ENCODE peak calls at places on chromosomes 5 and 9, in five cellular contexts. K, R, B, S and D are unnamed samples.
A peak's percentile ranks its signal among the peaks of the same experiment; 100 is the strongest.

GRCh38 chr9:99868845-99869244 is 37.6 kb upstream of the STX17 start:
- DNase-seq in B (no peak), K (no peak), R (peak; percentile 44), S (no peak), D (no peak)

GRCh38 chr9:111013707-111014106 is 24.6 kb downstream of the LPAR1 start:
- DNase-seq in K (no peak), R (no peak), B (no peak), S (no peak), D (no peak)

GRCh38 chr9:16625106-16625505 is 245.4 kb downstream of the BNC2 start:
- DNase-seq in B (no peak), R (no peak), S (no peak), K (no peak), D (no peak)

GRCh38 chr5:23820764-23821471 is 313.5 kb downstream of the PRDM9 start:
- DNase-seq in R (no peak), B (no peak), S (no peak), K (peak; percentile 7), D (no peak)

GRCh38 chr5:68242743-68243142 is 27.2 kb downstream of the PIK3R1 start:
- DNase-seq in R (no peak), B (no peak), K (no peak), S (no peak), D (no peak)

GRCh38 chr5:56323505-56323904 is 90.4 kb upstream of the ANKRD55 start:
- DNase-seq in B (no peak), R (no peak), K (no peak), S (peak; percentile 50), D (no peak)

GRCh38 chr5:41094871-41095270 is 23.7 kb upstream of the MROH2B start:
- DNase-seq in R (no peak), B (peak; percentile 7), K (no peak), S (peak; percentile 15), D (no peak)

GRCh38 chr9:81529556-81530193 is 159.7 kb downstream of the TLE1 start:
- DNase-seq in S (peak; percentile 25), K (no peak), R (no peak), B (peak; percentile 7), D (no peak)

GRCh38 chr5:81646469-81646868 is 104.4 kb downstream of the SSBP2 start:
- DNase-seq in K (no peak), B (no peak), R (no peak), S (no peak), D (no peak)

GRCh38 chr5:14405706-14406553 is 175.7 kb upstream of the OTULINL start:
- DNase-seq in K (no peak), S (no peak), R (no peak), B (no peak), D (no peak)

GRCh38 chr9:76926324-76926731 is 20.4 kb upstream of the PRUNE2 start:
- DNase-seq in B (no peak), R (no peak), K (no peak), S (no peak), D (no peak)

GRCh38 chr9:136618578-136619547 is 43.9 kb upstream of the EGFL7 start:
- DNase-seq in S (no peak), K (no peak), B (no peak), R (no peak), D (no peak)

GRCh38 chr5:15991586-15991985 is 188.0 kb downstream of the MARCHF11 start:
- DNase-seq in K (no peak), B (no peak), R (no peak), S (no peak), D (no peak)

GRCh38 chr9:131732061-131732526 is 7.8 kb downstream of the RAPGEF1 start:
- DNase-seq in R (no peak), B (no peak), K (no peak), S (peak; percentile 59), D (no peak)

GRCh38 chr9:74953235-74953741 is 576 bp upstream of the C9orf40 start:
- DNase-seq in B (no peak), R (no peak), S (no peak), K (no peak), D (no peak)

GRCh38 chr5:79011219-79011836 is 26.2 kb upstream of the ARSB start:
- DNase-seq in R (no peak), K (no peak), S (no peak), B (no peak), D (no peak)

GRCh38 chr5:179495906-179496455 is 54.4 kb upstream of the RUFY1 start:
- DNase-seq in R (no peak), K (no peak), S (no peak), B (no peak), D (no peak)

GRCh38 chr5:103505581-103506305 is 56.8 kb downstream of the NUDT12 start:
- DNase-seq in R (no peak), B (no peak), S (no peak), K (no peak), D (no peak)

GRCh38 chr5:87754009-87754757 is 341.5 kb upstream of the CCNH start:
- DNase-seq in K (no peak), R (no peak), B (no peak), S (no peak), D (no peak)

GRCh38 chr9:95060246-95060645 is 257.3 kb downstream of the FANCC start:
- DNase-seq in S (no peak), B (no peak), K (no peak), R (no peak), D (no peak)

GRCh38 chr9:121463026-121463827 is 36.4 kb downstream of the GGTA1 start:
- DNase-seq in S (peak; percentile 4), R (no peak), B (peak; percentile 6), K (peak; percentile 68), D (peak; percentile 15)

GRCh38 chr9:75640250-75640649 is 250.2 kb upstream of the PCSK5 start:
- DNase-seq in S (no peak), R (no peak), K (no peak), B (no peak), D (no peak)

GRCh38 chr5:110268985-110269384 is 457.5 kb downstream of the TMEM232 start:
- DNase-seq in R (no peak), K (no peak), S (no peak), B (no peak), D (no peak)

GRCh38 chr9:125701351-125701750 is 5.7 kb downstream of the MAPKAP1 start:
- DNase-seq in S (no peak), K (no peak), B (no peak), R (no peak), D (no peak)

GRCh38 chr5:134227786-134228185 is 1.9 kb upstream of the PPP2CA start:
- DNase-seq in R (no peak), K (no peak), S (peak; percentile 48), B (no peak), D (no peak)

GRCh38 chr5:134225780-134226440 is at the start of gene PPP2CA:
- DNase-seq in K (peak; percentile 96), B (peak; percentile 97), S (peak; percentile 95), R (peak; percentile 98), D (peak; percentile 99)

GRCh38 chr5:134227259-134227658 is 1.4 kb upstream of the PPP2CA start:
- DNase-seq in R (no peak), B (no peak), K (peak; percentile 53), S (peak; percentile 25), D (peak; percentile 58)

GRCh38 chr5:134224905-134225779 is 731 bp downstream of the PPP2CA start:
- DNase-seq in R (no peak), S (peak; percentile 65), K (peak; percentile 75), B (no peak), D (no peak)

GRCh38 chr5:134226441-134227192 is 744 bp upstream of the PPP2CA start:
- DNase-seq in B (no peak), K (no peak), R (no peak), S (peak; percentile 29), D (no peak)
- TF ChIP-seq SRF in B (no peak), K (no peak), R (no peak), S (no peak), D (no peak)

GRCh38 chr9:8719833-8720486 is 920.4 kb upstream of the DMAC1 start:
- DNase-seq in R (no peak), S (no peak), B (no peak), K (no peak), D (no peak)
- TF ChIP-seq SRF in R (no peak), S (no peak), B (no peak), K (no peak), D (no peak)

DNA sequence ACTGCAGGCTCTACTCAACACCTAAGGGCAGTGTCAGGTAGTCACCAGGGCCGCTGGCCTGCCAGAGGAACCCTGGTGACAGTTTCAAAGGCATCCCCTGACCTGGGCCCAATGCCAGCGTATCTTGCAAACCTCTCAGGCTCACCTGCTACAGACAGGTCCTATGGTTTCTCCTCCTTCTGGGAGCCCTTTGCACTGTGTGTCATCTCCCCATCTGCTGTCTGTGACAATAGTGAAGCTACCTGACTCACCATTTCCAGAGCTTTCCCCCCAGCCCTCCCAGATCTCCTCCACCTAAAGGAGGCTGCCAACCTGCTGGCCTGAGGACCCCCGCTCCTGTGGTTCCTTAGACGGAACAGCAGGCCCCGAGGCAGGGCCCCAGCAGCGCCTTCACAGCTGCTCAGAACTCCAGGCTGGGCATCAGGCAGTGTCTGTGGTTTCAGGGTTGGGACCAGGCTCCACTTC is 203.1 kb downstream of the FSTL4 start:
- DNase-seq in K (no peak), B (no peak), R (no peak), S (no peak), D (peak; percentile 39)
- TF ChIP-seq SRF in K (no peak), B (no peak), R (no peak), S (no peak), D (no peak)

DNA sequence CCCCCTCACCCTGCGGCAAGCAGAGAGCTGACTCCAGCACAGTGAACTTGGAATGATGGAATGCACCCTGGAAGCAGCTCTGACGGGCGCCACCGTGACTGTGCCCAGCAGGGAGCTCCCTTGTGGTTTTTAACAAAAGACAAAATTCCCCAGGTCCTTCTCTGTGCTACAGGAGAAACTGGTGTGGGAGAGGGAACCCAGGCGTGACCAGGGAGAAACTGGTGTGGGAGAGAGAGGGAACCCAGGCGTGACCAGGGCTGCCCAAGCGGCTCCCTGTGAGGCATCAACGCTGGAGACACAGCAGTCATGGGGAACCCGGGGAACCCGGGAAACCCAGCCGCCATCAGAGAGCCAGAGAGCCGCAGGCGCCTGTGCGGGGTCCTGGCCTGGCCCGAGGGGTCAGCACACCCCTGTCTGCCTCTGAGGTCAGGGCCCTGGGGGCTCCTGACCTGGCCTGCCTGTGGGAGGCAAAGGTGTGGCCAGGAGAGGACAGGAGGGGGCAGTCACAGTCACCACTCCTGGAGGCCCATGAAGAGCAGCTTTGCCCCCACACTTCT is 3.1 kb upstream of the AHRR start:
- DNase-seq in B (peak; percentile 48), R (no peak), S (no peak), K (no peak), D (no peak)
- TF ChIP-seq SRF in B (no peak), R (no peak), S (no peak), K (no peak), D (no peak)

DNA sequence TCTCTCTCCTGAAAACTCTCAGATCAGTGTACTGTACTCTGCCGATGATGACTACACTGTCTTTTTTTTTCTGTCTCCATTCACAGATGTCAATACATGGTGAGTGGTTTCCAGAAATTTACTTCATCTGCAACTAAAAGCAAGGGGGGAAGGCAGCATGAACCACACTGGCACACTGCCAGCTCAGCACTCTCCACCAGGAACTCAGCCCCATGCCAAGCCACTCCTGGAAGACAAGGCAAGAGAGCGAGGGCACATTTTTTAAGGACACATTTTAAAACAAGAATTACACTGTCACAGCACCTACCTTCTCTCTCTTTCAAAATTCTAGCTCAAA is 75.3 kb downstream of the HMHB1 start:
- DNase-seq in K (no peak), B (no peak), S (no peak), R (no peak), D (no peak)
- TF ChIP-seq SRF in K (no peak), B (no peak), S (no peak), R (no peak), D (no peak)